ENCODE peak calls at places on chromosome X, in eight cellular contexts. I, T, W, Y, R, E, L and S are unnamed samples.
A peak's percentile ranks its signal among the peaks of the same experiment; 100 is the strongest.

GRCh38 chrX:3522016-3522690 is 175.7 kb upstream of the MXRA5 start:
- DNase-seq in I (no peak), T (no peak), W (peak; percentile 68), Y (peak; percentile 19), R (no peak), E (no peak), L (no peak), S (no peak)

GRCh38 chrX:149568701-149569296 is 18.5 kb downstream of the MAGEA9B start:
- DNase-seq in I (no peak), T (no peak), W (peak; percentile 16), Y (no peak), R (no peak), E (no peak), L (no peak), S (no peak)

GRCh38 chrX:139191746-139192385 is 338.7 kb upstream of the F9 start:
- DNase-seq in I (no peak), T (no peak), W (peak; percentile 51), Y (no peak), R (no peak), E (no peak), L (no peak), S (no peak)

GRCh38 chrX:56987741-56988140 is 7.6 kb downstream of the SPIN3 start:
- DNase-seq in I (no peak), T (no peak), W (no peak), Y (no peak), R (no peak), E (no peak), L (no peak), S (no peak)

GRCh38 chrX:12950851-12951589 is 23.9 kb upstream of the TMSB4X start:
- DNase-seq in I (peak; percentile 65), T (no peak), W (no peak), Y (no peak), R (no peak), E (peak; percentile 90), L (no peak), S (no peak)

GRCh38 chrX:15146515-15146914 is 123.4 kb downstream of the ASB9 start:
- DNase-seq in I (peak; percentile 50), T (peak; percentile 3), W (peak; percentile 7), Y (no peak), R (no peak), E (peak; percentile 17), L (no peak), S (no peak)

GRCh38 chrX:74431807-74432206 is 10.5 kb downstream of the SLC16A2 start:
- DNase-seq in I (peak; percentile 25), T (no peak), W (no peak), Y (no peak), R (no peak), E (no peak), L (no peak), S (no peak)

GRCh38 chrX:148135738-148136137 is 154.6 kb downstream of the FMR1NB start:
- DNase-seq in I (no peak), T (peak; percentile 81), W (no peak), Y (no peak), R (no peak), E (no peak), L (peak; percentile 8), S (peak; percentile 12)

GRCh38 chrX:22760513-22761057 is 239.2 kb upstream of the DDX53 start:
- DNase-seq in I (peak; percentile 5), T (no peak), W (no peak), Y (no peak), R (no peak), E (no peak), L (no peak), S (no peak)

GRCh38 chrX:130825509-130825908 is 77.5 kb downstream of the ENOX2 start:
- DNase-seq in I (no peak), T (no peak), W (no peak), Y (no peak), R (no peak), E (no peak), L (no peak), S (no peak)

GRCh38 chrX:29870608-29871007 is 344.8 kb upstream of the MAGEB2 start:
- DNase-seq in I (no peak), T (no peak), W (no peak), Y (no peak), R (no peak), E (peak; percentile 15), L (no peak), S (no peak)

GRCh38 chrX:44708470-44708869 is 135.4 kb upstream of the DUSP21 start:
- DNase-seq in I (no peak), T (no peak), W (no peak), Y (no peak), R (no peak), E (peak; percentile 0), L (no peak), S (no peak)

GRCh38 chrX:8748855-8749254 is 16.9 kb upstream of the ANOS1 start:
- DNase-seq in I (peak; percentile 59), T (peak; percentile 52), W (peak; percentile 22), Y (no peak), R (no peak), E (peak; percentile 10), L (peak; percentile 36), S (peak; percentile 38)

GRCh38 chrX:40096395-40097091 is 1.2 kb downstream of the BCOR start:
- DNase-seq in I (no peak), T (no peak), W (peak; percentile 43), Y (no peak), R (no peak), E (peak; percentile 72), L (no peak), S (no peak)

GRCh38 chrX:110414679-110415439 is 56.2 kb downstream of the RTL9 start:
- DNase-seq in I (no peak), T (no peak), W (no peak), Y (no peak), R (peak; percentile 2), E (peak; percentile 43), L (no peak), S (no peak)

GRCh38 chrX:769796-770195 is 139.2 kb downstream of the SHOX start:
- DNase-seq in I (peak; percentile 47), T (no peak), W (no peak), Y (no peak), R (peak; percentile 14), E (no peak), L (no peak), S (no peak)

GRCh38 chrX:17801431-17801830 is 59.7 kb downstream of the RAI2 start:
- DNase-seq in I (no peak), T (no peak), W (no peak), Y (no peak), R (no peak), E (no peak), L (no peak), S (no peak)

GRCh38 chrX:115632455-115632854 is 71.5 kb downstream of the PLS3 start:
- DNase-seq in I (no peak), T (no peak), W (no peak), Y (no peak), R (no peak), E (no peak), L (no peak), S (no peak)

GRCh38 chrX:112947981-112948380 is 107.3 kb upstream of the AMOT start:
- DNase-seq in I (no peak), T (no peak), W (no peak), Y (no peak), R (no peak), E (no peak), L (no peak), S (peak; percentile 25)

GRCh38 chrX:134568617-134569016 is 89.7 kb downstream of the PLAC1 start:
- DNase-seq in I (no peak), T (no peak), W (no peak), Y (no peak), R (no peak), E (no peak), L (no peak), S (no peak)

GRCh38 chrX:41705042-41705441 is 16.3 kb downstream of the GPR34 start:
- DNase-seq in I (no peak), T (no peak), W (no peak), Y (no peak), R (no peak), E (no peak), L (no peak), S (no peak)

GRCh38 chrX:31136144-31136572 is 64.3 kb upstream of the FTHL17 start:
- DNase-seq in I (no peak), T (no peak), W (no peak), Y (no peak), R (no peak), E (peak; percentile 79), L (no peak), S (no peak)

GRCh38 chrX:112083624-112084326 is 1.2 kb upstream of the TRPC5 start:
- DNase-seq in I (peak; percentile 28), T (no peak), W (no peak), Y (no peak), R (no peak), E (no peak), L (no peak), S (no peak)

GRCh38 chrX:86121916-86122315 is 26.3 kb upstream of the DACH2 start:
- DNase-seq in I (peak; percentile 27), T (no peak), W (no peak), Y (no peak), R (no peak), E (no peak), L (no peak), S (no peak)

GRCh38 chrX:13305091-13305490 is 14.8 kb downstream of the ATXN3L start:
- DNase-seq in I (no peak), T (no peak), W (no peak), Y (no peak), R (no peak), E (no peak), L (no peak), S (no peak)